ENCODE peak calls at places on chromosomes 11 and 22, in seven cellular contexts. Y is hepatocyte, F is HL-60, K is neural crest cell, Z is mucosa of descending colon, G is WTC11, S is foreskin fibroblast. O is an unnamed sample.

GRCh38 chr22:36036167-36036624 is 7.6 kb upstream of the RBFOX2 start:
- DNase-seq in K (no peak), S (no peak), Y (no peak), Z (no peak), F (no peak), G (no peak), O (no peak)

GRCh38 chr11:7490535-7490934 is 5.2 kb downstream of the OLFML1 start:
- DNase-seq in F (no peak), K (no peak), S (peak; percentile 51), Y (no peak), G (no peak), Z (no peak), O (no peak)

GRCh38 chr11:26028294-26028954 is 303.5 kb upstream of the ANO3 start:
- DNase-seq in K (no peak), Z (no peak), S (peak; percentile 79), Y (peak; percentile 8), F (no peak), G (no peak), O (no peak)

GRCh38 chr22:40403141-40403540 is 32.7 kb downstream of the SGSM3 start:
- DNase-seq in Z (no peak), G (no peak), K (no peak), F (no peak), Y (no peak), S (no peak), O (no peak)

GRCh38 chr11:76205252-76206076 is 838 bp downstream of the WNT11 start:
- DNase-seq in Y (peak; percentile 40), G (no peak), K (no peak), F (no peak), S (no peak), Z (no peak), O (no peak)

GRCh38 chr22:50153756-50154140 is 16.8 kb upstream of the PANX2 start:
- DNase-seq in F (no peak), G (no peak), Y (no peak), K (no peak), Z (no peak), S (no peak), O (no peak)

GRCh38 chr22:36238348-36239149 is 778 bp downstream of the APOL2 start:
- DNase-seq in S (no peak), Y (peak; percentile 37), G (no peak), Z (peak; percentile 57), K (no peak), F (no peak), O (no peak)

GRCh38 chr22:50483106-50483505 is 1.8 kb downstream of the ADM2 start:
- DNase-seq in Z (no peak), Y (no peak), G (no peak), K (no peak), F (no peak), S (no peak), O (no peak)

GRCh38 chr11:17770917-17771316 is 36.3 kb downstream of the KCNC1 start:
- DNase-seq in Z (no peak), Y (no peak), K (no peak), G (no peak), S (no peak), F (no peak), O (no peak)

GRCh38 chr11:27460571-27460970 is 12.0 kb downstream of the LGR4 start:
- DNase-seq in Z (no peak), Y (no peak), K (no peak), F (no peak), S (no peak), G (no peak), O (no peak)

GRCh38 chr11:92424281-92424680 is 199.7 kb downstream of the FAT3 start:
- DNase-seq in F (no peak), K (no peak), G (no peak), Z (no peak), S (no peak), Y (no peak), O (no peak)

GRCh38 chr11:70824590-70825300 is 426.4 kb downstream of the CTTN start:
- DNase-seq in Z (no peak), S (no peak), K (no peak), G (no peak), F (no peak), Y (no peak), O (no peak)

GRCh38 chr11:9691865-9692264 is 28.0 kb downstream of the SWAP70 start:
- DNase-seq in K (no peak), F (no peak), S (peak; percentile 39), Z (no peak), G (no peak), Y (no peak), O (no peak)

GRCh38 chr22:20150381-20151275 is at the start of gene CCDC188:
- DNase-seq in S (no peak), F (no peak), G (no peak), Y (no peak), K (no peak), Z (no peak), O (no peak)

GRCh38 chr22:38038890-38039812 is 18.1 kb upstream of the PICK1 start:
- DNase-seq in G (no peak), Z (no peak), K (no peak), Y (no peak), S (no peak), F (no peak), O (no peak)

GRCh38 chr22:21623402-21623970 is 6.3 kb downstream of the YDJC start:
- DNase-seq in F (no peak), Z (no peak), G (no peak), Y (no peak), S (no peak), K (no peak), O (no peak)

GRCh38 chr11:128467610-128468041 is 119.7 kb downstream of the ETS1 start:
- DNase-seq in G (no peak), Y (peak; percentile 70), S (peak; percentile 98), F (no peak), K (peak; percentile 21), Z (no peak), O (no peak)

GRCh38 chr11:15850992-15851615 is 505.2 kb downstream of the SOX6 start:
- DNase-seq in Y (no peak), F (no peak), S (no peak), G (no peak), K (no peak), Z (no peak), O (no peak)

GRCh38 chr22:35792501-35792900 is 74.8 kb downstream of the APOL5 start:
- DNase-seq in Z (no peak), Y (no peak), G (no peak), F (no peak), K (no peak), S (no peak), O (no peak)

DNA sequence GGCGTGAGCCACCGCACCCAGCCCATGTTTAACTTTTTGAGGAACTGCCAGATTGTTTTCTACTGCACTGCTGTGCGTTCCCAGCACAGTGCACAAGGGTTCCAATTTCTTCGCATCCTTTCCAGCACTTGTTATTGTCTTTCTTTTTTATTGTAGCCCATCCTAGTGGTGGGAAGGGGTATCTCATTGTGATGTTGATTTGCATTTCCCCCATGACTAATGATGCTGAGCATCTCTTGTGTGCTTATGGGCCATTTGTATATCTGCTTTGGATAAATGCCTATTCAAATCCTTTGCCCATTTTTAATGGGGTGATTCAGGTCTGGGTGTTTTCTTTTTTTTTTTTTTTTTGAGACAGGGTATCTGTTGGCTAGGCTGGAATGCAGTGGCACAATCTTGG is 36.6 kb upstream of the SYT7 start:
- DNase-seq in F (no peak), Z (no peak), Y (no peak), S (no peak), G (no peak), K (no peak), O (no peak)
- TF ChIP-seq CTCF in F (no peak), Z (no peak), Y (no peak), S (no peak), G (no peak), K (peak; percentile 36), O (no peak)

DNA sequence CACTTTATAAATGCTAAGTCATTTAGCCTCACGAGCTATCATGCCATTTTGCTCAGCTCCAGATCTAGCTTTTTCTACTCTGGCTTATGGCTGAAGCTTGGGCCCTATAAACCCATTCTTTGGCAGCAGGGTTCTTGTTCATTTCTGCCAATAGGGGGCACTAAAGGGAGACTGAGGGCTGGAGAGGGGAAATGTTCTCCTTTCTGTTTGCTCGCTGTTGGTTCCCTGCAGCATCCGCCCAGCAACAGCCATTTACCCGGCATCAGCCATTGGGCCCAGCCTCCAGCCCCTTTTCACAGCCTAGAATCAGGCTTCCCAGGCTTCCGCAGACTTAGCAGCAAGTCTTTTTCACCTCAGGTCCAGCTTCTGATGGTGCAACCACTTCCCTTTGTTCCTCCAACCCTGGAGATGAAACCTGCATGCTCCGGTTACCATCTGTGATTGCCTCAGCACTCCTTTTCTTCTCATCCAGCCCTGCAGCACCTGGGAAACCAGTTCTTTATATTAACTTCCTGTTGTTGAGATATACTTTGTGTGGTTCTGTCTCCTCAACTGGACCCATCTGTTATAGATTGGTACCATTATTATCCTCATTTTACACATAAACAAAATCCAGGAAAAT is 4.2 kb upstream of the ME3 start:
- DNase-seq in Y (peak; percentile 32), K (no peak), G (peak; percentile 71), F (no peak), Z (peak; percentile 38), S (no peak), O (no peak)
- TF ChIP-seq CTCF in Y (peak; percentile 34), K (peak; percentile 48), G (peak; percentile 54), F (no peak), Z (no peak), S (peak; percentile 15), O (no peak)

DNA sequence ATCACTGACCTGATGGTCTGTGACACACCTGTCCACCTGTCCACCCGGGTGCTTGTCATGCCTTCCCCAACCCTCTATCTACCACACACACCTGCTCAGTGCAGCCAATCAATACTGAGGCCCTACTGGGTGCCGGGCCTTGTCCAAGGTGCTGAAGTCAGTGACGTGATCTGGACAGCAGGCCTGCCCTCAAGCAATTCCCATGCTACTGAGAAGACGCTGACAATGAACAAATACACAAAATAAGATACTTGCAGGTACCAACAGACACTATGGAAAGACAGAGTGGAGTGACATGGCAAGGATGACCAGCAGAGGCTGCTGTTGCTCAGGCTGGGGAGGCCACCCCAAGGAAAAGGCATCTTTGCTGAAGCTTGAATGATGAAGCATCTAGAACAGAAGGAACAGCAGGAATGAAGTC is 21.2 kb downstream of the PLAAT3 start:
- DNase-seq in G (peak; percentile 49), K (no peak), F (peak; percentile 13), Y (no peak), S (no peak), Z (peak; percentile 46), O (no peak)
- TF ChIP-seq CTCF in G (no peak), K (peak; percentile 61), F (peak; percentile 57), Y (peak; percentile 44), S (peak; percentile 66), Z (peak; percentile 38), O (no peak)

DNA sequence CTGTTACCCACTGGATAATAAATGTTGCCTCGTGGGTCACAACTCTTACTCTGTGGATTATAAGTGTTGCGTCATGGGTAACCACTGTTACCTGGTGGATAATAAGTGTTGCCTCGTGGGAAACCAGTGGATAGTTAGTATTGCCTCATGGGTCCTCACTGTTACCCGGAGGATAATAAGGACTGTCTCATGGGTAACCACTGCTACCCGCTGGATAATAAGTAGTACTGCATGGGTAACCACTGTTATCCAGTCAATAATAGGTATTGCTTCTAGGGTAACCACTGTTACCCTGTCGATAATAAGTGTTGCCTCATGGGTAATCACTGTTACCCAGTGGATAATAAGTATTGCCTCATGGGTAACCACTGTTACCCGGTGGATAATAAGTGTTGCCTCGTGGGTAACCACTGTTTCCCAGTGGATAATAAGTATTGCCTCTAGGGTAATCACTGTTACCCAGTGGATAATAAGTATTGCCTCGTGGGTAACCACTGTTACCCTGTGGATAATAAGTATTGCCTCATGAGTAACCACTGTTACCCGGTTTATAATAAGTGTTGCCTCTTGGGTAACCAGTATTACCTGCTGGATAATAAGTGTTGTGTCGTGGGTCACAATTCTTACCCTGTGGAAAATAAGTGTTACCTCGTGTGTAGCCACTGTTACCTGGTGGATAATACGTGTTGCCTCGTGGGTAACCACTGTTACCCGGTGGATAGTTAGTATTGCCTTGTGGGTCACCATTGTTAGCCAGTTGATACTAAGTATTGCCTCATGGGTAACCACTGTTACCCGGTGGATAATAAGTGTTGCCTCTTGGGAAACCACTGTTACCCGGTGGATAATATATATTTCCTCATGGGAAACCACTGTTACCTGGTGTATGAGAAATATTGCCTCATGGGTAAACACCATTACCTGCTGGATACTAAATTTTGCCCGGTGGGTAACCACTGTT is 15.7 kb upstream of the NXPE4 start:
- DNase-seq in S (no peak), F (no peak), G (no peak), Z (peak; percentile 1), K (no peak), Y (peak; percentile 5), O (no peak)
- TF ChIP-seq CTCF in S (no peak), F (no peak), G (no peak), Z (no peak), K (no peak), Y (no peak), O (no peak)

O was measured in CD4-positive, alpha-beta T cell.